ENCODE peak calls at places on chromosomes 13 and 19, in six cellular contexts. F is cardiac muscle cell, H is psoas muscle, L is body of pancreas, Y is astrocyte, Q is IMR-90. A is an unnamed sample.

GRCh38 chr13:114142640-114143490 is 10.4 kb upstream of the RASA3 start:
- DNase-seq in Q (peak), L (peak), F (no peak), H (no peak), Y (no peak), A (no peak)

GRCh38 chr13:114078501-114079451 is 53.6 kb downstream of the RASA3 start:
- DNase-seq in Y (peak), F (peak), L (no peak), Q (peak), H (peak), A (no peak)

GRCh38 chr13:30905932-30906383 is at the start of gene MEDAG:
- DNase-seq in Y (peak), Q (peak), F (peak), H (peak), L (peak), A (peak)

GRCh38 chr13:43663474-43664090 is 123.2 kb downstream of the ENOX1 start:
- DNase-seq in H (no peak), F (peak), Q (peak), L (no peak), Y (peak), A (no peak)

GRCh38 chr19:42140125-42140754 is 8.0 kb upstream of the POU2F2 start:
- DNase-seq in H (peak), Q (peak), Y (peak), F (peak), L (peak), A (peak)

GRCh38 chr13:83929147-83929546 is 46.9 kb upstream of the SLITRK1 start:
- DNase-seq in F (peak), H (no peak), Y (no peak), Q (no peak), L (no peak), A (no peak)

GRCh38 chr13:70183041-70183440 is 74.8 kb upstream of the KLHL1 start:
- DNase-seq in Y (peak), L (no peak), Q (no peak), H (no peak), F (no peak), A (no peak)

GRCh38 chr19:15367439-15367838 is 12.1 kb downstream of the AKAP8 start:
- DNase-seq in L (no peak), F (no peak), Q (no peak), Y (no peak), H (no peak), A (no peak)

GRCh38 chr13:78160793-78161192 is 242.2 kb upstream of the EDNRB start:
- DNase-seq in Q (peak), H (no peak), Y (peak), F (peak), L (no peak), A (no peak)

GRCh38 chr19:51777570-51778460 is 16.8 kb downstream of the FPR2 start:
- DNase-seq in Y (peak), F (peak), H (peak), L (peak), Q (peak), A (peak)

GRCh38 chr13:34046457-34046856 is 228.5 kb downstream of the RFC3 start:
- DNase-seq in Q (no peak), L (no peak), F (no peak), Y (peak), H (no peak), A (no peak)

GRCh38 chr19:48415395-48415794 is 21.9 kb downstream of the GRIN2D start:
- DNase-seq in H (peak), Y (peak), L (peak), Q (peak), F (peak), A (peak)

GRCh38 chr19:8612807-8613171 is 2.3 kb upstream of the ADAMTS10 start:
- DNase-seq in H (no peak), F (no peak), Q (no peak), Y (no peak), L (no peak), A (no peak)

GRCh38 chr13:39602277-39602613 is 748 bp downstream of the LHFPL6 start:
- DNase-seq in Q (no peak), Y (no peak), H (no peak), L (no peak), F (no peak), A (no peak)

GRCh38 chr13:73894995-73895571 is 239.1 kb downstream of the KLF12 start:
- DNase-seq in Q (no peak), H (no peak), Y (no peak), L (no peak), F (no peak), A (no peak)

GRCh38 chr13:77697208-77698103 is at the start of gene SLAIN1:
- DNase-seq in Y (peak), Q (peak), L (peak), F (peak), H (peak), A (peak)

GRCh38 chr13:26951581-26952177 is 191.1 kb upstream of the GPR12 start:
- DNase-seq in H (no peak), Q (no peak), L (peak), F (no peak), Y (no peak), A (no peak)

GRCh38 chr19:56155124-56155687 is 14.1 kb downstream of the ZNF444 start:
- DNase-seq in F (peak), Q (no peak), L (peak), Y (no peak), H (no peak), A (no peak)

DNA sequence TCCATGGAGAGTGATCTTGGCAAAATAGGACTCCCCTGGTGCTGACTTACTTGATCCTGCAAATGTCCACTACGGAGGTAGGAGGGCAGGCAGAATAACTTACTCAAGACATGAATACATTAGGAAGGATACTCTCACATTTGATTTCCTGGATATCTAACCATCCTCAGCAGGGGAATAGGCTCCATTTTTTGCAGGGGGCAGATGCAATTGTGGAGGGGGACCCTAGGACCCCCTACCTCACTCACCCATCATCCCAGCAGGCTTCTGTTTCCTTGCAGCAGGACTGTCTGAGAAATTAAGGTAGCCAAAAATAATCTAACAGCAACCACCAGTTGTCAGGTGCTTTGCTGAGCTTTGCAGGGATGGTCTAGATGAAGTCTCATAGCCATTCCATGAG is 482.0 kb downstream of the ZNF536 start:
- DNase-seq in H (no peak), L (no peak), F (no peak), Y (no peak), Q (no peak), A (no peak)
- H3K4me3 ChIP-seq in H (no peak), L (no peak), F (no peak), Y (no peak), Q (no peak), A (no peak)

DNA sequence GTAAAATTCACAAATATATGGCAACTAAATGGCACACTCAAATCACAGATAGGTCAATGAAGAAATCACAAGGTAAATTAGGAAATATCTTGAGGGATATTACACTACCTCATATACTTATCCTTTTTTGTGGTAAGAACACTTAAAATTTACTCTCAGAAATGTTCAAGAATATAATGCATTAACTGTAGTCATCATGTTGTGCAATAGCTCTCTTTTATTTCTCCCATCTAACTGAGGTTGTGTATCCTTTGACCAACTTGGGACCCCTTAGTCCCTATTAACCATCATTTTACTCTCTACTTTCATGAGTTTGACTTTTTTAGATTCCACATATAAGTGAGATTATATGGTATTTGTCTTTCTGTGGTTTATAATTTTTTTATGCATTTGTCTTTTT is 52.6 kb downstream of the WTIP start:
- DNase-seq in L (no peak), Y (no peak), F (no peak), H (no peak), Q (no peak), A (no peak)
- H3K4me3 ChIP-seq in L (no peak), Y (no peak), F (no peak), H (no peak), Q (no peak), A (no peak)

DNA sequence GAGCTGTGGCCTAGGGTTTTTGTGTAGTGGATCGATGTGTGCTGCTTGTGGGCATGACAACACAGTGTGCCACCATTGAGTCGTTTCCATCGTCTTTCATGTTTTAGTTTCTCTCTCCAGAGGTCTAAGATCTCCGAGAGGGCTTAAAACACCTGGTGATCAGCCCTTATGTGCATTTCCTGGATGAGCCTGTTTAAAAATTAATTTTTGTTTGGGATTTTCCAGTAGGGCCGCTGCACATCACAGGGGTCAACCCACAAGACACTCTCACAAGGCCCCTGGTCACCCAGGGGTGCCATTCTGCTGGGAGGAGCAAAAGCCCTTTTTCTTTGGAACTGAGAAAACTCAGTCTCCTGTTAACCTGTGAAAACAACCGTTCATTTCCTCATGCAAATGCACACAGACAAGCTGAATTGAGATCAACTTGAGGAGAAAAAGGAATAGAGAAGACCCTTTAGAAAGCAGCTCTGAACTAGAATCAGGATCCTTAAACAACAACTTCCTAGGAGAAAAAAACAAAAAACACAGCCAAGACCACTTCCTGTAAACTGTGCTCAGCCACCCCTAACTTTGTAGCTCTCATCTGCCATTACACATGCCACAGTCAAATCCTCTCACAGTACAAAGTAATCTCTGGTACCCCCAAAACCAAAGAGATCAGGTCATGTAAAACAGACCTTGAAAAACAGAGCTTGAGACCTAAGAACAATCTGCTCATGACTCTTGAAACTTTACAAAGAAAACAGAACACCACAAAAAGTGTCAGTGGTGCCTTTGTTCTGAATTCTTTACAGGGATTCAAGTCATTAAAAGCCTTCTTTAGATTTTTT is 8.3 kb upstream of the MTRF1 start:
- DNase-seq in F (no peak), Y (no peak), Q (no peak), H (no peak), L (no peak), A (no peak)
- H3K4me3 ChIP-seq in F (no peak), Y (no peak), Q (no peak), H (no peak), L (no peak), A (no peak)

DNA sequence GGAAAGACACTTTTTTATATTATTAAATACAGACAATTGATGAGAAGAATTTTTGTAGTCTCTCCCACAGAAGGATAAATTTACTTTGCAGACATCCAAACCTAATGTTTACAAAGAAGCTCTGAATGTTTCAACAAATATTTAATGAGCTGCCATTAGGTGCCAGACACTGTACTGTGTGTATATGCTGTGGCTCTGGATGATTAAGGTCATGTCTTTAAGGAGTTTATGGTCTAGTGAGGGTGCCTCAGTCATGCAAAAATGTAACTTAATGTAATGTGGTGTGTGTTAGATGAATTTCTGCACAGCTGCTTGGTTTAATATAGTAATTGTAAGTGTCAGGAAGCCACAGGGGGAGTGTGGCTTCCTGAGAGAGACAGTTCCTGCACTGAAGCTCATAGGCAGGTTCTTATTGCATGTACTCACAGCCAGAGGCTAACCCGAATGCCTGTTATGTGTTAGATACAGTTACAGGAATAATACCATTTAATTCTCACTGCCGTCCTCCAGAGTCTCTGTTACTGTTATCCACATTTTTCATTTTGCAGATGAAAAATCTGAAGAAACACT is 43.3 kb downstream of the SPATA13 start:
- DNase-seq in Y (no peak), H (no peak), Q (peak), L (no peak), F (no peak), A (no peak)
- H3K4me3 ChIP-seq in Y (no peak), H (no peak), Q (no peak), L (no peak), F (no peak), A (no peak)

GRCh38 chr13:99434258-99434788 is 66.9 kb upstream of the TM9SF2 start:
- DNase-seq in Y (no peak), H (no peak), L (no peak), F (no peak), Q (no peak), A (no peak)

GRCh38 chr13:99439048-99439447 is 62.2 kb upstream of the TM9SF2 start:
- DNase-seq in Q (no peak), H (no peak), L (no peak), F (no peak), Y (no peak), A (no peak)

GRCh38 chr13:99436013-99436412 is 65.3 kb upstream of the TM9SF2 start:
- DNase-seq in Y (no peak), F (no peak), L (no peak), H (no peak), Q (no peak), A (no peak)

GRCh38 chr13:99435116-99435515 is 66.2 kb upstream of the TM9SF2 start:
- DNase-seq in F (no peak), Q (no peak), H (no peak), L (no peak), Y (no peak), A (no peak)

DNA sequence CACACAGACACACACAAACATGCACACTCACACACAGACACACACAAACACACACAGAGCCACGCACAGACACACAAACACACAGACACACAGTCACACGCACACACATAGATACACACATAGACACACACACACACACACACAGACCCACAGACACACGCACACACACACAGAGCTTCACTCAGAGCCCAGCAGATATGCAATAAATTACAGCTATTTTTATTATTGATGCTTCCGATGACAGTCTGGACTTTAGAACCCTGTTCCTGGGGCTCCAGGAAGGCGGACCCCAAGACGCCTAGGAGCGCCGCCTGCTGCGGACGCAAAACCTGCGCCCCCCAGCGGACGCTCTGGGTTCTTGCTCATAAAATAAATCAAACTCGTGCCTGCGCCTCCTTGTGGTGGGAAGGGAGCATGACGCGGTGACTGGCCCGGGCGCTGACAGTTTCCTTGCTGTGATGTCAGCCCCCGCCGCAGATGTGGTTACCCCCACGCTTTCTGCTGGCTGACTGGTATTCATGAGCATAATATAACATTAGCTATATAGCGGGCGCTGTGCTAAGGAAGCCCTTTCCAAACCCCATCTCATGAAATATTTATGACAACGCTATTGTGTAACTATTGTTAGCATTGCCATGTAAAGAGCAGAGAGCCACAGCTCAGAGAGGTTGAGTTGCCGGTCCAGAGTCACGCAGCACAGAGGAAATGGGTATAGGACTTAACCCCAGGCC is 64.4 kb upstream of the TM9SF2 start:
- DNase-seq in Q (peak), Y (peak), F (peak), L (peak), H (peak), A (peak)
- H3K4me3 ChIP-seq in Q (no peak), Y (peak), F (no peak), L (no peak), H (peak), A (no peak)

A was measured in lung.